ENCODE peak calls at places on chromosome 12, in five cellular contexts. O, T, J, G and K are unnamed samples.

GRCh38 chr12:64682572-64683277 is 72.4 kb downstream of the RASSF3 start:
- DNase-seq in O (no peak), T (no peak), J (peak; percentile 96), G (no peak), K (no peak)

GRCh38 chr12:28689398-28690175 is 459.5 kb upstream of the FAR2 start:
- DNase-seq in O (no peak), T (no peak), J (no peak), G (no peak), K (no peak)

GRCh38 chr12:132577191-132577920 is 33.0 kb downstream of the LRCOL1 start:
- DNase-seq in O (no peak), T (no peak), J (no peak), G (no peak), K (no peak)

GRCh38 chr12:114780746-114781399 is 96.9 kb upstream of the TBX3 start:
- DNase-seq in O (no peak), T (no peak), J (no peak), G (no peak), K (no peak)

GRCh38 chr12:77998236-77998786 is 167.6 kb downstream of the NAV3 start:
- DNase-seq in O (no peak), T (no peak), J (no peak), G (peak; percentile 64), K (no peak)

GRCh38 chr12:53737951-53738833 is 10.9 kb upstream of the CALCOCO1 start:
- DNase-seq in O (peak; percentile 27), T (no peak), J (no peak), G (no peak), K (no peak)

GRCh38 chr12:4217091-4217490 is 56.5 kb upstream of the CCND2 start:
- DNase-seq in O (no peak), T (no peak), J (no peak), G (no peak), K (no peak)

GRCh38 chr12:120799417-120800045 is 73.9 kb downstream of the ACADS start:
- DNase-seq in O (no peak), T (no peak), J (no peak), G (peak; percentile 33), K (no peak)

GRCh38 chr12:124709722-124710656 is 142.6 kb upstream of the NCOR2 start:
- DNase-seq in O (no peak), T (no peak), J (peak; percentile 56), G (no peak), K (no peak)

GRCh38 chr12:121709478-121709890 is 3.1 kb upstream of the TMEM120B start:
- DNase-seq in O (no peak), T (no peak), J (peak; percentile 48), G (no peak), K (no peak)

GRCh38 chr12:27573972-27574371 is 50.0 kb downstream of the PPFIBP1 start:
- DNase-seq in O (no peak), T (no peak), J (peak; percentile 93), G (no peak), K (no peak)

GRCh38 chr12:46454981-46455380 is 82.4 kb upstream of the SLC38A2 start:
- DNase-seq in O (no peak), T (no peak), J (no peak), G (no peak), K (no peak)

GRCh38 chr12:87216436-87216835 is 812.8 kb downstream of the C12orf50 start:
- DNase-seq in O (no peak), T (no peak), J (peak; percentile 77), G (no peak), K (no peak)

GRCh38 chr12:94676011-94676709 is 25.8 kb upstream of the TMCC3 start:
- DNase-seq in O (no peak), T (no peak), J (peak; percentile 42), G (no peak), K (no peak)

GRCh38 chr12:113359133-113359938 is 949 bp downstream of the PLBD2 start:
- DNase-seq in O (no peak), T (peak; percentile 54), J (peak; percentile 36), G (no peak), K (no peak)

GRCh38 chr12:88952543-88952942 is 372.3 kb upstream of the KITLG start:
- DNase-seq in O (no peak), T (no peak), J (peak; percentile 55), G (no peak), K (no peak)

GRCh38 chr12:8890313-8891084 is 23.8 kb upstream of the PHC1 start:
- DNase-seq in O (peak; percentile 45), T (no peak), J (peak; percentile 66), G (peak; percentile 64), K (no peak)

GRCh38 chr12:105507311-105508035 is 177.0 kb downstream of the C12orf75 start:
- DNase-seq in O (no peak), T (no peak), J (peak; percentile 56), G (no peak), K (no peak)

DNA sequence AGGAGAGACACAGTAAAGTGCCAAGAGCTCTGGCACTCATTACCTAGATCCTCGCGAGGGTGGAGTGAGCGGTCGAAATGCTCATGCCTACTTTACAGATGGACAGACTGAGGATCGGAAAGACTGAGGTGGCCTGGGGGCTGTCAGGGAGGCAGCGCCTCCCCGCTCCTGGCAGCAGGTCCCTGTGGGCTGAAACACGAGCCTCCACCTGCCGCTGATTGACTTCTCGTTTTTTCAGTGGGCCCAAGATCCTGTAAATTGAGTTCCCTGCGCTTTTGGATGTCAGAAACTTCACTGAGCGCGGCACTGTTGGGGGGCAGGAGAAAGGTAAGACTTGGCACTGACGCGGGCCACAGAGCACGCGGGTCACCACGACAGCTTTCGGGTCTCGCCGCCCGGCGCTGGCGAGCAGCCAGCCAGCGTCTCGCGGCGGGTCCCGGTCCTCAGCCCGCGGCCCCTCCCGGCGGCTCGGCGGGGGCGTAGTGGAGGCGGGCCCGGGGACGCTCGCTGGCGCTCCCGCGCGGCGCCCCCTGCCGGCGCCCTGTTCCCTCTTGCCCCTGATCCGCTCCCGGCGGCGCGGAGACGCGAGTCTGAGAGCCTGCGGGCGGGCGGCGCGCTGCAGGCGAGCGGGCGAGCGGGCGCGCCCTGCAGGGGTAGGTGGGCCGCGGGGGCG is 550 bp upstream of the SCN8A start:
- DNase-seq in O (peak; percentile 56), T (peak; percentile 45), J (peak; percentile 49), G (peak; percentile 90), K (peak; percentile 56)
- TF ChIP-seq CTCF in O (no peak), T (no peak), J (peak; percentile 17), G (no peak), K (peak; percentile 60)

DNA sequence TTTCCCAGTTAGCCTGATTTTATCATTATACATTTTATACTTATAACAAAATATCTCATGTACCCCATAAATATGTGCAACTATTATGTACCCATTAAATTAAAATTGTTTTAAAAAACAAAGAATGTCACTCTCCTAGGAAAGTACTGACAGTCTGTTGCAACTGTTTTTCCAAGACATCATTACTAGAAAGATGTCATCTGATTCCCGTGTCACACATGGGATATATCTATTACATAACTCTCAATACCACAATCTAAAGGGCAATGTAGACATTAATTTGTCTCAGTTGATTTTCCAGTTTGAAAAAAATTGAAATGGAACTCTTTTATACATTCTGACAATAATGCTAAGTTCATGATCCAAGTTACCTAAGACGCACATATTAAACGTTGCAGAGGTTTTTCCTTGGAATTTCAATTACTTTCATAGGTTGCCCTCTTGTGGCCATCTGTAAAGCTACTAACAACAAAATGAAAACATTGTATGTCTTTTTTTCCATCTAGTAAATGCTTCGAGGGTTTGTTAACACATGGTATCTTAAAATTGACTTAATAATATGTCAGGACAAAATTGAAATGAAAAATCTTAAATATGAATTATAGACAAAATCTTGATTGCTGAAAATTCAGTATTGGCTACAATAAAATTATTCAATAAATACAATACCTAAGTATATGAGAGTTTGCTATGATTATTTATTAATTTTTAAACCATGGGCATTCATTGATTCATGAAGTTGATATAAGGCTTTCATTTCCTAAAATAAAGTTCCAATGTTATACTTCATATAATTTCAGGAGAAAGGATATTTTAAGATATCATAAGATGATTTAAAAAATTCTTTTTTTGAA is 131.6 kb downstream of the PPFIA2 start:
- DNase-seq in O (no peak), T (no peak), J (peak; percentile 72), G (peak; percentile 34), K (no peak)
- TF ChIP-seq CTCF in O (no peak), T (peak; percentile 70), J (peak; percentile 69), G (peak; percentile 89), K (peak; percentile 81)

DNA sequence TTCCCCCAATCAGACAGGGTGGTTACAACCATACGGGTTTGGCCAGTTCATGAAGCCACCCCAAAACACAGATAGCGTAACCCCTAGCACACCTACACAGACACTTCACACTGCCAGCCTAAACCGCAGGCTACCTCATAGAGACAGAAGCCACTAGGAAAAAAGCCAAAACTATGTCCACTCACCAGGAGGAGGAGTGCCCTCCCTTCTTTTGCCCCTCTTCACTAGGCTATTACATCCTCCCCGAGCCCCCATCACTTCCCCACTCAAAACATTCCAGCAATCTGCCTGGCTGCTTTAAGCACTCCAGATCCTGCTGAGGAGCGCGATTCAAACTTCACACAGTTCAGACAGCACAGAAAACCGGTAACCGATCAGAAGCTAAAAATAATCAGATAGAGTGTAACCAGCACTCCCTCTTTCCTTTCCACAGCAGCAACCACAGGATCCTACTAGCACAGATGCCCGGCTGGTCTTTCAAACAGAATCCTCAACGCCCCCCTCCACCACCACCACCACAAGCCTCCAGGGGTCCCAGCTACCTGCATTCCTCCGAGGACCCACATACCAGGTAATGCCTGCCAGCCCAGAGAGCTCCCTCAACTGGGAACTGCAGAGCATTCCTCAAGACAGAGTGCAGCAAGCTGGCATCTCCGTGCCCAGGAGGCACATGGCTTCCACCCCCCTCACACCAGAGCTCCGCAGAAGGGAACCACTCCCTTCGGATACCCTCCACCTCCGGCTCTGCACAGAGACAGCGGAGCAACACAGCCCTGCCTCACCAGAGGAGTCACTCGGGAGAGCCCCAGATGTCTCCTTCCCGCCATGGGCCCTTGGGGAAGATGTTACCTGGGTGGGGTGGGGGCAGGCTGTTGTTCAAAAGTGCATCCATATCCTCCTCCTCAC is 1.5 kb downstream of the CHD4 start:
- DNase-seq in O (peak; percentile 26), T (no peak), J (peak; percentile 26), G (peak; percentile 52), K (no peak)
- TF ChIP-seq CTCF in O (no peak), T (no peak), J (no peak), G (peak; percentile 49), K (no peak)

DNA sequence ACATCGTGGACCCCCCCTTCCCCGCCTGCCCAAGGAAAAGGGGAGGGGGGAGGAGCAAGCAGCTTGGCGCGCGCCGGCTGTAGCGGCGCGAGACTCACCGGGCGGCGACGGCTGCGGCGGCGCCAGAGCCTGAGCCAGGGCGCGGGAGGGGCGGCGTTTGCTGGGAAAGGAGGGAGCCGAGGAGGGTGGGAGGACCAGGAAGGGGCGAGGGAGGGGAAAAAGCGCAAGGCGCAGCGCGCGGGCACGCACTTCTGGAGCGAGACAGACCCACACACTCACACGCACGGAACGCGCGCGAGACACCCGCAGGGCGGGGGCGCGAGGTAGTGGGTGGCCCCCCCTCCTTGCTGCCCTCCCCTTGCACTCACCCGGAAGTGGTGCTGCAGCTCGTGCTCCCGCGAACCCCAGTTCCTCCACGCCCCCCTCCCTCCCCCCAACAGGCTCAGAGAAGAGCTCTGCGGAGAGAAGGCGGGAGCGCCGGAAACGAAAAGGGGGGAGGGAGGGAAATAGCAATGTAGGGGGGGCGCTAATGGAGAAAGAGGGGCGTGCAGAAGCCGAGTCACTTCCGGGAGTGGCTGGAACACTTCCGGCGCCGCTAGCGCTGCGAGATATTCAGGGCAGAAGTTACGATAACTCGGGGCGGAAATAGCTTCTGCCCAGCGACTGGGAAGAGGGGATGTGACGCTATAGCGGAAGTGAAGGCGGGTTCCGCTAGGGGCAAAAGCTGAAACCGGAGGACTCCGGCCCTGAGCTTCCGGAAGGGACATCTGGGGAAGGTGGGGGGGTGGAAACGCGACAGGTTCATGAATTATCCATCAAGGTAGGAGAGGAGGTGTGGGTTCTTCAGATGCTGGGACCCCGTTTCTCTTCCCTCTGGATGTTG is at the start of gene ZNF384:
- DNase-seq in O (peak; percentile 92), T (peak; percentile 98), J (peak; percentile 99), G (peak; percentile 100), K (peak; percentile 82)
- TF ChIP-seq CTCF in O (peak; percentile 30), T (no peak), J (no peak), G (no peak), K (no peak)